ENCODE peak calls at places on chromosome 1, in eight cellular contexts. U, B, P, K, M, R, O and Z are unnamed samples.

GRCh38 chr1:47611992-47612391 is 174.1 kb downstream of the FOXD2 start:
- DNase-seq in U (no peak), B (no peak), P (no peak), K (no peak), M (no peak), R (no peak), O (no peak), Z (no peak)

GRCh38 chr1:59697138-59697811 is 117.5 kb upstream of the HOOK1 start:
- DNase-seq in U (no peak), B (no peak), P (no peak), K (no peak), M (no peak), R (peak), O (no peak), Z (peak)

GRCh38 chr1:101178341-101178687 is 58.5 kb upstream of the S1PR1 start:
- DNase-seq in U (no peak), B (no peak), P (no peak), K (no peak), M (no peak), R (no peak), O (no peak), Z (no peak)

GRCh38 chr1:1262759-1263158 is 10.9 kb downstream of the UBE2J2 start:
- DNase-seq in U (no peak), B (no peak), P (no peak), K (no peak), M (no peak), R (no peak), O (no peak), Z (no peak)

GRCh38 chr1:58870298-58870676 is 86.4 kb upstream of the JUN start:
- DNase-seq in U (peak), B (peak), P (no peak), K (no peak), M (no peak), R (no peak), O (no peak), Z (no peak)

GRCh38 chr1:52677407-52677806 is 20.7 kb downstream of the COA7 start:
- DNase-seq in U (peak), B (no peak), P (no peak), K (no peak), M (no peak), R (peak), O (no peak), Z (no peak)

GRCh38 chr1:23868848-23869450 is 859 bp upstream of the FUCA1 start:
- DNase-seq in U (no peak), B (no peak), P (no peak), K (peak), M (no peak), R (no peak), O (no peak), Z (peak)

GRCh38 chr1:190168116-190168515 is 309.5 kb downstream of the BRINP3 start:
- DNase-seq in U (no peak), B (no peak), P (no peak), K (no peak), M (peak), R (peak), O (no peak), Z (no peak)

GRCh38 chr1:86429830-86430229 is 5.9 kb downstream of the CLCA2 start:
- DNase-seq in U (no peak), B (no peak), P (peak), K (no peak), M (peak), R (peak), O (no peak), Z (no peak)

GRCh38 chr1:170586321-170586855 is 54.4 kb downstream of the GORAB start:
- DNase-seq in U (no peak), B (no peak), P (peak), K (no peak), M (no peak), R (peak), O (no peak), Z (no peak)

GRCh38 chr1:192951961-192952460 is 107.1 kb downstream of the UCHL5 start:
- DNase-seq in U (no peak), B (no peak), P (no peak), K (no peak), M (peak), R (peak), O (no peak), Z (peak)

GRCh38 chr1:24737368-24738117 is 7.7 kb upstream of the CLIC4 start:
- DNase-seq in U (no peak), B (no peak), P (no peak), K (no peak), M (no peak), R (no peak), O (peak), Z (no peak)

GRCh38 chr1:94160811-94161210 is 39.9 kb upstream of the ABCA4 start:
- DNase-seq in U (no peak), B (no peak), P (no peak), K (no peak), M (peak), R (peak), O (no peak), Z (no peak)

GRCh38 chr1:55623339-55623738 is 408.2 kb upstream of the USP24 start:
- DNase-seq in U (no peak), B (no peak), P (peak), K (no peak), M (no peak), R (peak), O (no peak), Z (no peak)

GRCh38 chr1:113392541-113392940 is 2.2 kb downstream of the MAGI3 start:
- DNase-seq in U (no peak), B (no peak), P (no peak), K (no peak), M (no peak), R (no peak), O (no peak), Z (no peak)

DNA sequence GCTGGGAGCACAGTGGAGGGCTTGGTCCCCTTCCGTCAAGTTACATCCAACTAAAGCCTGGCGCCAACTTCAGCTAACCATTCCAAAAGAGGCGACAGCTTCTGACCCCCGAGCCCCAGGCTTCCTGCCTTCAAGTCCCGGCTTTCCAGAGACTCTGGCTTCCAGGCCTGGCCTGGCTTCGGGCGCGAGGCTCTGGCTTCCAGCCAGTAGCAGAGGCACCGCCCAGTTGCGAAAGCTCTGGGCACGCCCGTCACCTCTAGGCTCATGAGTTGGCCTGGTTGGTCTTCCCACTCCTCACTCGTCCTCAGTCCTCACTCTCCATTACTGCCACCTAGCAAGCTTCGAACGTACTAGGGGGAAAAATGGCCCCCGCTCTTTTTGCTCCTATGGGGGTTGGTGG is 30.0 kb upstream of the C1orf185 start:
- DNase-seq in U (no peak), B (peak), P (no peak), K (no peak), M (no peak), R (no peak), O (no peak), Z (no peak)
- TF ChIP-seq CTCF in U (no peak), B (no peak), P (no peak), K (no peak), M (no peak), R (no peak), O (no peak), Z (no peak)

DNA sequence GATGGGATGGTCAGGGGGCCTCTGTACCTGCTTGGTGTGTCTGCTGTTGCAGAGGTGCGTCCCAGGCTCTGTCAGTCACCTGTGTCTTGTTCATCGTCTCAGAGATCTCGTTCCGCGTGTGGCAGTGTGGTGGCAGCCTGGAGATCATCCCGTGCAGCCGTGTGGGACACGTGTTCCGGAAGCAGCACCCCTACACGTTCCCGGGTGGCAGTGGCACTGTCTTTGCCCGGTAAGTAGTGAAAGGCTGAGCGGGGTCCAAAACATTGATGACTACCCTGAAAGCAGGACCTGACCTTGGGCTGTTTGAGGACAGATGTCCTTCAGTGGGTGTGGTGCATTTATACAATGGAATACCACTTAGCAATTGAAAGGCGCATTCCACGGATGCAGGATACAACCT is 171.0 kb downstream of the PGBD5 start:
- DNase-seq in U (no peak), B (no peak), P (no peak), K (no peak), M (no peak), R (no peak), O (no peak), Z (no peak)
- H3K4me3 ChIP-seq in U (no peak), B (no peak), P (no peak), K (no peak), M (no peak), R (no peak), O (no peak), Z (no peak)

GRCh38 chr1:35899941-35900340 is 16.9 kb downstream of the AGO1 start:
- DNase-seq in U (no peak), B (no peak), P (no peak), K (no peak), M (no peak), R (no peak), O (no peak), Z (no peak)
- TF ChIP-seq CTCF in U (no peak), B (no peak), P (no peak), K (no peak), M (no peak), R (no peak), O (no peak), Z (no peak)

DNA sequence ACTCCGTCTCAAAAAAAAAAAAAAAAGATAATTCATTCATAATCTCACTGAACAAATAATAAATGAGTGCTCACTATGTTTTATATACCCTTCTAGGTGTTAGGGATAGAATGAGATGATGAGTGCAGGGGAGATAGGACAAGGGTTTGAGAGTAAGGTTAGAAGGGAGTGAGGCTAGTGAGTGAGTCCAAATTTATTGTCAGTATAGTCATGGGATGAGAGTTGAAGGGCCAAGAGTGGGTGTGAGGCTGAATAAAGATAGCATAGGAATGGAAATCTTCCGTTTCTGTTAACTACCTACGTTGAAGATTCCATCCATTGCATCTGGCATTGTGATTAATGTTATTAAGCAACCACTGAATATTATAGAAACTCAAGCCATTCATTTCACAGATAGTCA is 16.8 kb downstream of the GNAI3 start:
- DNase-seq in U (no peak), B (no peak), P (no peak), K (no peak), M (no peak), R (no peak), O (no peak), Z (no peak)
- H3K4me3 ChIP-seq in U (no peak), B (no peak), P (no peak), K (no peak), M (no peak), R (no peak), O (no peak), Z (no peak)

DNA sequence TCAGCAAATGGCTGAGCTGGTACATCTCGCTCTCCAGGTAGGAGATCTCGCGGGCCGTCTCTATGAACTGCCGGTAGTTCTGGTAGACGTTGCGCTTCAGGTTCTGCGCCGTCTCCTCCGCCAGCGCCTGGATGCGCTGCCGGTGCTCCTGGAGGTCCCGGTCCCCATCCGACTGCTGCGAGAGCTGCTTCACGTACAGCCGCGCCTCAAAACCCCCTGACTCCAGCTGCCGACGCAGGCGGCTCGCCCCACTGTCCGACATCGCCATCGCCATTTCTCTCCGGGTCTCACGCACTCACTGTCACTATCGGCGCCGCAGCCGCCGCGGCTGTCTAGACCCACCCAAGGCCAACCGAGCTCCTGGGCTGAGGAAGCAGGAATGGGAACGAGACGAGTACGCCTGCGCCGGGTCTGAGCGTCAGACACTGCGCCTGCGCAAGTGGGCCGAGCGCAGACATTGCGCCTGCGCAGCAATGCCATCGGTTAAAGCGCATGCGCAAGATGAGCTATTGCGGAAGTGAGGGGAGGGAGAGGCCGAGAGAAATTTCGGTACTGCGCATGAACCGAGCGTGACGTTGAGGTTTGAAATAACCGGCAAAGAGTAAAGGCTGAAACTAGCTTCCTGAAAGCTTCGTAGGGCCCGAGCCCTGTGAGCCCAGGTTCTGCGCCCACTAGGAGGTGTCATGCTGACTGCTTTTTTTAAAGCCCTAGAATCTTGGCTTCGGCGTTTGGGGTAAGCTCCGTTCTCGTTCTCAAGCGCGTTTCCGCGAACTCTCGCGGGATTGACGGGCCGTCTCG is at the start of gene EXOC8:
- DNase-seq in U (peak), B (peak), P (peak), K (peak), M (peak), R (peak), O (peak), Z (peak)
- TF ChIP-seq CTCF in U (no peak), B (no peak), P (no peak), K (peak), M (no peak), R (no peak), O (peak), Z (peak)

GRCh38 chr1:205443585-205444299 is 12.1 kb downstream of the BLACAT1 start:
- DNase-seq in U (no peak), B (no peak), P (no peak), K (no peak), M (no peak), R (no peak), O (no peak), Z (no peak)
- H3K4me3 ChIP-seq in U (no peak), B (no peak), P (no peak), K (no peak), M (no peak), R (no peak), O (no peak), Z (no peak)

GRCh38 chr1:31182352-31182751 is 57.3 kb downstream of the NKAIN1 start:
- DNase-seq in U (peak), B (peak), P (peak), K (peak), M (peak), R (peak), O (peak), Z (peak)
- TF ChIP-seq CTCF in U (no peak), B (no peak), P (no peak), K (no peak), M (peak), R (peak), O (no peak), Z (no peak)

GRCh38 chr1:84434756-84435142 is 36.5 kb downstream of the DNASE2B start:
- DNase-seq in U (no peak), B (no peak), P (no peak), K (no peak), M (no peak), R (no peak), O (no peak), Z (no peak)
- H3K4me3 ChIP-seq in U (no peak), B (no peak), P (no peak), K (no peak), M (no peak), R (no peak), O (no peak), Z (no peak)

GRCh38 chr1:232211149-232211548 is 418.8 kb downstream of the SIPA1L2 start:
- DNase-seq in U (no peak), B (no peak), P (no peak), K (peak), M (peak), R (no peak), O (no peak), Z (peak)
- TF ChIP-seq CTCF in U (no peak), B (no peak), P (no peak), K (peak), M (no peak), R (peak), O (peak), Z (peak)

GRCh38 chr1:27597511-27598216 is 6.3 kb downstream of the AHDC1 start:
- DNase-seq in U (no peak), B (no peak), P (no peak), K (no peak), M (no peak), R (no peak), O (no peak), Z (no peak)
- H3K4me3 ChIP-seq in U (no peak), B (no peak), P (no peak), K (no peak), M (no peak), R (no peak), O (no peak), Z (no peak)